ENCODE peak calls at places on chromosomes 13 and 19, in six cellular contexts. K is right lobe of liver; V is right cardiac atrium; F is foreskin keratinocyte; E is transverse colon; G is effector memory CD4-positive, alpha-beta T cell. P is an unnamed sample.
A peak's percentile ranks its signal among the peaks of the same experiment; 100 is the strongest.

GRCh38 chr13:112341446-112341845 is 34.7 kb upstream of the SPACA7 start:
- DNase-seq in F (no peak), E (no peak), K (no peak), V (no peak), G (no peak), P (no peak)

GRCh38 chr19:37045140-37045539 is 33.1 kb upstream of the ZNF420 start:
- DNase-seq in F (no peak), V (no peak), K (no peak), G (no peak), E (no peak), P (no peak)

GRCh38 chr13:25085125-25085742 is 10.7 kb upstream of the PABPC3 start:
- DNase-seq in G (no peak), V (no peak), E (peak; percentile 9), F (peak; percentile 28), K (no peak), P (no peak)

GRCh38 chr13:100506600-100507422 is 81.8 kb downstream of the GGACT start:
- DNase-seq in E (no peak), K (no peak), F (no peak), V (no peak), G (no peak), P (no peak)

GRCh38 chr13:47831265-47831664 is 169.8 kb downstream of the SUCLA2 start:
- DNase-seq in V (no peak), G (no peak), E (no peak), F (peak; percentile 25), K (no peak), P (no peak)

GRCh38 chr13:77289844-77290243 is 37.0 kb downstream of the MYCBP2 start:
- DNase-seq in G (no peak), V (no peak), F (no peak), K (no peak), E (no peak), P (no peak)

GRCh38 chr19:40465025-40465780 is at the start of gene BLVRB:
- DNase-seq in V (no peak), E (peak; percentile 63), F (peak; percentile 57), G (no peak), K (no peak), P (no peak)

GRCh38 chr13:42364613-42365000 is 92.7 kb downstream of the AKAP11 start:
- DNase-seq in E (no peak), V (no peak), K (no peak), F (no peak), G (no peak), P (no peak)

GRCh38 chr13:46383383-46383782 is 3.7 kb downstream of the RUBCNL start:
- DNase-seq in G (no peak), K (no peak), V (no peak), E (no peak), F (no peak), P (peak; percentile 65)

GRCh38 chr19:19595171-19595701 is 23.3 kb downstream of the PBX4 start:
- DNase-seq in K (no peak), G (no peak), F (peak; percentile 43), V (no peak), E (no peak), P (peak; percentile 56)

GRCh38 chr19:51931921-51932320 is 4.6 kb downstream of the ZNF613 start:
- DNase-seq in E (no peak), K (no peak), V (no peak), G (no peak), F (no peak), P (no peak)

DNA sequence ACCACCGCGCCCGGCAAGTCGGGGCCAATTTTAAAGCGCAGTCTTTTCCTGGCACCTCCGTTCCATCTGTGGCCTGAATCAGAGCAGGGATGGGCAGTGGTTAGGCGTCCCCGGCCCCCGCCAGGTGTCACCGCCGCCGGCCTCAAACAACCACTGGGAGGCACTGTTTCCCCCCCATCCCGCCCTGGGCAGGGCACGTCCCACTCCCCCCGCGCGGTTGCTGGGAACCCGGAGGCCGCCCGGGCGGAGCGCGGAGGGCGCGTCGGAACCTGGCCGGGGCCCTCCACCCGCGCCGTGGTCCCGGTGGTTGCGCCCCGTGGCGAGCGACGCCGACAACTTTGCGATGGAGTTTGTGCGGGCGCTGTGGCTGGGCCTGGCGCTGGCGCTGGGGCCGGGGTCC is at the start of gene GRIN3B:
- DNase-seq in G (peak; percentile 42), F (peak; percentile 79), V (no peak), K (no peak), E (peak; percentile 73), P (peak; percentile 55)
- H3K27me3 ChIP-seq in G (peaks cover 18% of the 10 kb centered on the region), F (peaks cover 66% of the 10 kb centered on the region), V (no peaks in the 10 kb centered on the region), K (no peaks in the 10 kb centered on the region), E (peaks cover 83% of the 10 kb centered on the region), P (peaks cover 37% of the 10 kb centered on the region)

GRCh38 chr19:45471866-45472556 is 4.2 kb downstream of the FOSB start:
- DNase-seq in F (no peak), E (no peak), K (no peak), V (no peak), G (no peak), P (no peak)
- H3K27me3 ChIP-seq in F (no peaks in the 10 kb centered on the region), E (peaks cover 49% of the 10 kb centered on the region), K (no peaks in the 10 kb centered on the region), V (no peaks in the 10 kb centered on the region), G (no peaks in the 10 kb centered on the region), P (no peaks in the 10 kb centered on the region)

GRCh38 chr19:48496959-48497727 is 14.5 kb downstream of the LMTK3 start:
- DNase-seq in V (no peak), K (no peak), E (no peak), G (no peak), F (no peak), P (no peak)
- H3K27me3 ChIP-seq in V (no peaks in the 10 kb centered on the region), K (no peaks in the 10 kb centered on the region), E (peaks cover 46% of the 10 kb centered on the region), G (peaks cover 9% of the 10 kb centered on the region), F (peaks cover 34% of the 10 kb centered on the region), P (no peaks in the 10 kb centered on the region)

DNA sequence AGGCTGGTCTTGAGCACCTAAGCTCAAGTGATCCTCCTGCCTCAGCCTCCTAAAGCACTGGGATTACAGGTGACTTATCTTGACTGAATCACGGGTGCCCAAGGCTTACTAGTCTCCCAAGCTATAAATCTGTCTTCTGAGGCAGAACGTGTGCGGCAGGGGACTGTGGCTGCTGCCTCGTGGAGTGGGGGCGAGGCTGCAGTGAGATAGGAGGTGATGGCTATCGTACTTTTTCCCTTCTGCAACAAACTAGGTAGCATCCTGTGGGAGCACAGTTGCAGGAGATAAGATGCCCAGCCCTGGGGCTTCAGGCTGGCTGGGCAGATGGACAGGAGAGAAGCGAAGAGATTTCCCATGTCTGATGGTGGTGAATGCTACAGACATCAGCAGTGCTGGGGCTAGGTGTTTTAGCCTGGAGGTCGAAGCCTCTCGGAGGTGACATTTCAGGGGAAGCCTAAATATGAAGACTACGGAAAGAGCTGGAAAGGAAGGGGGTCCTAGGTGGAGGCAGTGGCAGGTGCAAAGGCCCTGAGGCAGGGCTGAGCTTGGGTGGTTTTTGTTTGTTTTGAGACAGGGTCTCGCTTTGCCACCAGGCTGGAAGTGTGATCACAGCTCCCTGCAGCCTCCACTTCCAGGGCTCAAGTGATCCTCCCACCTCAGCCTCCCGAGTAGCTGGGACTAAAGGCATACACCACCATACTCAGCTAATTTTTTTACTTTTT is 7.4 kb downstream of the B3GNT3 start:
- DNase-seq in K (no peak), G (no peak), V (no peak), E (no peak), F (no peak), P (no peak)
- H3K27me3 ChIP-seq in K (no peaks in the 10 kb centered on the region), G (no peaks in the 10 kb centered on the region), V (no peaks in the 10 kb centered on the region), E (peaks cover 4% of the 10 kb centered on the region), F (no peaks in the 10 kb centered on the region), P (no peaks in the 10 kb centered on the region)

GRCh38 chr19:46220038-46220615 is 9.4 kb upstream of the IGFL1 start:
- DNase-seq in K (no peak), G (no peak), E (no peak), V (no peak), F (no peak), P (no peak)
- H3K27me3 ChIP-seq in K (no peaks in the 10 kb centered on the region), G (no peaks in the 10 kb centered on the region), E (peaks cover 17% of the 10 kb centered on the region), V (no peaks in the 10 kb centered on the region), F (peaks cover 19% of the 10 kb centered on the region), P (no peaks in the 10 kb centered on the region)

DNA sequence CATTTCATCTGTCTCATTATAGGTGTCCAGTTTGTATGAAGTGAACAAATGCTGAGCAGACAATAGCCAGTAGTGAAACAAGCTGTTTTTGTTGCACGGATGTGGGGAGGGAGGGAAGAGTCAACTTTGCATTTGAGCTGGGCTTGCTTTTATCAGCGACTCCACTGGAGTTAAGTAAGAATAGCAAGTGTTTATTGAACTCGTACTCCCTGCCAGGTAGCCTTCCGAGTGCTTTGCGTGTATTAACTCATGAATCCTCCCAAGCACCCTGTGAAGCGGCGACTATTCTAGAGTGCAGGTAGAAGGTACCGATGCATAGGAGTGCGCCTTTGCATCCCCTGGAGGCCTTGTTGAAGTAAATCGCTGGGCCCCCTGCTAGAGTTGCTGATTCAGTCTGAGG is 4.7 kb upstream of the ZNF444 start:
- DNase-seq in F (no peak), E (no peak), V (no peak), G (no peak), K (no peak), P (no peak)
- H3K27me3 ChIP-seq in F (no peaks in the 10 kb centered on the region), E (no peaks in the 10 kb centered on the region), V (no peaks in the 10 kb centered on the region), G (no peaks in the 10 kb centered on the region), K (no peaks in the 10 kb centered on the region), P (no peaks in the 10 kb centered on the region)

P was measured in Peyer's patch.